ENCODE peak calls at places on chromosomes 16 and 17, in ten cellular contexts. A is activated CD8-positive, alpha-beta T cell treated with anti-CD3 and anti-CD28 coated beads for 36 hours; D is A549; M is left ventricle myocardium superior; C is activated B cell treated with CpG ODN at 0.5 μM for 24 hours; R is upper lobe of right lung; W is activated naive CD8-positive, alpha-beta T cell treated with anti-CD3 and anti-CD28 coated beads, Interleukin-2, amount 10 ng/mL, durations not matched to agents 7 days and 5 days; P is lung; K is Right ventricle myocardium superior; S is activated CD4-positive, alpha-beta T cell treated with anti-CD3 and anti-CD28 coated beads for 36 hours. Q is an unnamed sample.
A peak's percentile ranks its signal among the peaks of the same experiment; 100 is the strongest.

GRCh38 chr17:9072626-9073339 is 51.5 kb downstream of the NTN1 start:
- ATAC-seq in A (no peak), D (no peak), M (peak; percentile 57), C (no peak), R (no peak), W (no peak), P (no peak), K (peak; percentile 60), S (no peak), Q (peak; percentile 42)

GRCh38 chr16:61812251-61812650 is 224.0 kb downstream of the CDH8 start:
- ATAC-seq in A (no peak), D (no peak), M (no peak), C (no peak), R (no peak), W (no peak), P (no peak), K (no peak), S (no peak), Q (no peak)

GRCh38 chr17:2122641-2123302 is 67.9 kb downstream of the HIC1 start:
- ATAC-seq in A (no peak), D (peak; percentile 58), M (peak; percentile 84), C (peak; percentile 18), R (peak; percentile 89), W (no peak), P (peak; percentile 73), K (peak; percentile 89), S (no peak), Q (peak; percentile 87)

GRCh38 chr17:77836557-77837041 is 121.9 kb upstream of the TNRC6C start:
- ATAC-seq in A (peak; percentile 82), D (no peak), M (peak; percentile 14), C (no peak), R (peak; percentile 52), W (peak; percentile 40), P (no peak), K (no peak), S (peak; percentile 90), Q (no peak)

GRCh38 chr16:71758293-71758760 is 33.8 kb upstream of the PHLPP2 start:
- ATAC-seq in A (no peak), D (no peak), M (peak; percentile 97), C (no peak), R (no peak), W (no peak), P (no peak), K (peak; percentile 95), S (no peak), Q (no peak)

GRCh38 chr16:78543066-78543465 is 443.6 kb downstream of the WWOX start:
- ATAC-seq in A (no peak), D (no peak), M (peak; percentile 17), C (no peak), R (no peak), W (no peak), P (no peak), K (no peak), S (no peak), Q (no peak)

GRCh38 chr17:78629436-78629995 is 52.3 kb upstream of the DNAH17 start:
- ATAC-seq in A (no peak), D (no peak), M (no peak), C (no peak), R (no peak), W (no peak), P (no peak), K (no peak), S (no peak), Q (no peak)

GRCh38 chr16:49158029-49158642 is 123.5 kb downstream of the CBLN1 start:
- ATAC-seq in A (no peak), D (no peak), M (peak; percentile 45), C (no peak), R (peak; percentile 28), W (no peak), P (no peak), K (peak; percentile 43), S (no peak), Q (no peak)

GRCh38 chr16:8740775-8741355 is 56.6 kb downstream of the TMEM186 start:
- ATAC-seq in A (no peak), D (no peak), M (peak; percentile 96), C (no peak), R (no peak), W (no peak), P (no peak), K (peak; percentile 90), S (no peak), Q (peak; percentile 34)

GRCh38 chr16:12729448-12729847 is 74.2 kb downstream of the CPPED1 start:
- ATAC-seq in A (no peak), D (no peak), M (no peak), C (no peak), R (no peak), W (no peak), P (no peak), K (no peak), S (peak; percentile 42), Q (no peak)

GRCh38 chr16:28308794-28309535 is 16.6 kb downstream of the SBK1 start:
- ATAC-seq in A (peak; percentile 17), D (no peak), M (peak; percentile 80), C (no peak), R (no peak), W (no peak), P (no peak), K (peak; percentile 77), S (peak; percentile 30), Q (no peak)

GRCh38 chr17:49414271-49414621 is 436 bp downstream of the PHB1 start:
- ATAC-seq in A (no peak), D (peak; percentile 12), M (no peak), C (no peak), R (no peak), W (no peak), P (no peak), K (no peak), S (no peak), Q (no peak)

GRCh38 chr16:2226245-2226793 is 2.9 kb downstream of the E4F1 start:
- ATAC-seq in A (no peak), D (no peak), M (no peak), C (no peak), R (no peak), W (no peak), P (no peak), K (no peak), S (no peak), Q (no peak)

GRCh38 chr16:49489686-49490320 is 116.2 kb downstream of the C16orf78 start:
- ATAC-seq in A (no peak), D (no peak), M (no peak), C (no peak), R (no peak), W (no peak), P (no peak), K (no peak), S (no peak), Q (no peak)

GRCh38 chr16:49527621-49528020 is 154.0 kb downstream of the C16orf78 start:
- ATAC-seq in A (no peak), D (no peak), M (no peak), C (no peak), R (no peak), W (no peak), P (no peak), K (no peak), S (no peak), Q (no peak)